ENCODE peak calls at places on chromosomes 12 and 14, in four cellular contexts. Y is GM13976, F is Panc1, J is mesothelial cell of epicardium. V is an unnamed sample.

GRCh38 chr12:62722971-62723680 is 211.8 kb downstream of the PPM1H start:
- DNase-seq in Y (no peak), F (no peak), J (no peak), V (no peak)

GRCh38 chr12:93177208-93178153 is 200.2 kb upstream of the NUDT4 start:
- DNase-seq in Y (no peak), F (no peak), J (no peak), V (no peak)

GRCh38 chr14:104280902-104281767 is 142.7 kb downstream of the KIF26A start:
- DNase-seq in Y (no peak), F (no peak), J (peak; percentile 14), V (peak; percentile 10)

GRCh38 chr14:104333903-104334811 is 195.8 kb downstream of the KIF26A start:
- DNase-seq in Y (no peak), F (no peak), J (no peak), V (no peak)

GRCh38 chr12:76266797-76267196 is 81.4 kb downstream of the BBS10 start:
- DNase-seq in Y (no peak), F (no peak), J (no peak), V (no peak)

GRCh38 chr14:69539631-69540410 is 34.9 kb downstream of the CCDC177 start:
- DNase-seq in Y (no peak), F (no peak), J (no peak), V (no peak)

GRCh38 chr14:51458563-51458955 is 193.2 kb upstream of the FRMD6 start:
- DNase-seq in Y (no peak), F (peak; percentile 30), J (no peak), V (no peak)

GRCh38 chr12:122137229-122137628 is 36.8 kb downstream of the IL31 start:
- DNase-seq in Y (no peak), F (no peak), J (no peak), V (no peak)

GRCh38 chr12:121530600-121531355 is 50.0 kb downstream of the KDM2B start:
- DNase-seq in Y (peak; percentile 72), F (no peak), J (no peak), V (peak; percentile 45)

GRCh38 chr12:95726903-95727302 is 63.7 kb downstream of the NTN4 start:
- DNase-seq in Y (no peak), F (no peak), J (no peak), V (no peak)

GRCh38 chr12:51593539-51593938 is 2.5 kb downstream of the SCN8A start:
- DNase-seq in Y (no peak), F (no peak), J (peak; percentile 35), V (no peak)

GRCh38 chr12:42565633-42566032 is 23.9 kb downstream of the PRICKLE1 start:
- DNase-seq in Y (no peak), F (no peak), J (no peak), V (no peak)
- TF ChIP-seq CTCF in Y (no peak), F (peak; percentile 11), J (no peak), V (no peak)

DNA sequence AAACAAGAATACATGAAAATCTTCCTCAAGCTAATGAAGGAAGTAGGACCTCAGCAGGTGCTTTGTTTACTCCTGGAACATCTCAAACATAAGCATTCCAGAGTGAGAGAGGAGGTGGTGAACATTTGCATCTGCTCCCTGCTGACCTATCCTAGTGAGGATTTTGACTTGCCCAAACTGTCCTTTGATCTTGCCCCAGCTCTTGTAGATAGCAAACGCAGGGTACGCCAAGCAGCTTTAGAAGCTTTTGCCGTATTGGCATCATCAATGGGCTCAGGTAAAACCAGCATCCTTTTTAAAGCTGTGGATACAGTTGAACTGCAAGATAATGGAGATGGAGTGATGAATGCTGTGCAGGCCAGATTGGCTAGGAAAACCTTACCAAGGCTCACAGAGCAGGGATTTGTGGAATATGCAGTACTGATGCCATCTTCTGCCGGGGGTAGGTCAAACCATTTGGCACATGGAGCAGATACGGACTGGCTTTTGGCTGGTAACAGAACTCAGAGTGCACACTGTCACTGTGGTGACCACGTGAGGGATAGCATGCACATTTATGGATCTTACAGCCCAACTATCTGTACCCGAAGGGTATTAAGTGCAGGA is 1.9 kb downstream of the TOGARAM1 start:
- DNase-seq in Y (no peak), F (no peak), J (no peak), V (no peak)
- TF ChIP-seq CTCF in Y (no peak), F (no peak), J (no peak), V (no peak)

DNA sequence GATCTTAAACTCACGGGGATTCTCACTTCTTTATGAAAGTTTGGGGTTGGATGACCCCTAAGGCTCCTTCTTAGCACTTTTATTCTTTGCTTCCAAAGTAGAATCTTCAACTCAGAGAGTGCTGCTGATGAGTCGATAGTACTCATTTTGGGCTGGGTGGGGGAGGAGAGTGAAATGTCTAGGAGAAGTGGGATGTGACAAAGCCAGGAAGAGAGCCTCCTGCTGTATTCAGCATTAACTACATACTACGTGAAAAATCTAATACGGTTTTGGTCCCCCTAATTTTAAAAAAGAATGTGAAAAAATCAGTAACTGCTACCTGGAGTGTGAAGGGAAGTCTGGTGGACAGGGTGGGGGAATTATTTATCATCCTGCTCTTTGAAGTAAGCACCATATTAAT is 148.3 kb downstream of the SAMD4A start:
- DNase-seq in Y (no peak), F (no peak), J (no peak), V (no peak)
- TF ChIP-seq CTCF in Y (no peak), F (no peak), J (no peak), V (no peak)

GRCh38 chr12:84397279-84397678 is 515.3 kb downstream of the SLC6A15 start:
- DNase-seq in Y (no peak), F (no peak), J (no peak), V (no peak)
- TF ChIP-seq CTCF in Y (no peak), F (no peak), J (no peak), V (no peak)

GRCh38 chr12:48716493-48717251 is at the start of gene CCNT1:
- DNase-seq in Y (peak; percentile 99), F (peak; percentile 100), J (peak; percentile 96), V (peak; percentile 96)
- TF ChIP-seq CTCF in Y (no peak), F (no peak), J (peak; percentile 21), V (no peak)

DNA sequence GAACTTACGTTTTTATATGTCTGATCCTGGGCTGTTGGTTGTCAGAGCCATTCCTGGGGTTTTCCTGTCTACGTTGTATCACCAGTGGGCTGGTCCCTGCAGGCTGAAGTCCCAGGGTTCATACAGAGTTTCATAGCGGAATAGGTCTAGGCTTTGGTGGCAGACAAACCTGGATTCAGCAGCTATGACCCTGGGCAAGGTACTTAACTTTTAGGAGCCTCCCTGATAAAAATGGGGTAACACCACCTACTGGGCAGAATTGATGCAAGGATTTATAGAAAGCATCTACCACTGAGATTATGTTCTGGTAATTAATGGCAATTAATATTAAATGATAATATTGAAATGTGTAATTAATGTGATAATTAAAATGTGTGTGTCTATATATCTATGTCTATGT is 141.2 kb downstream of the SYNE2 start:
- DNase-seq in Y (no peak), F (no peak), J (no peak), V (no peak)
- TF ChIP-seq CTCF in Y (peak; percentile 11), F (no peak), J (peak; percentile 10), V (no peak)